ENCODE peak calls at places on chromosomes 12 and 14, in ten cellular contexts. L, I, D, U, T, E, P, A, F and C are unnamed samples.

GRCh38 chr12:121400332-121401139 is 618 bp downstream of the RNF34 start:
- DNase-seq in E (peak; percentile 71), I (peak; percentile 28), T (peak; percentile 35), F (no peak), L (peak; percentile 50), P (peak; percentile 91), U (peak; percentile 21), A (peak; percentile 78), D (peak; percentile 60), C (peak; percentile 33)

GRCh38 chr12:94560416-94561221 is 89.7 kb downstream of the TMCC3 start:
- DNase-seq in E (peak; percentile 53), A (peak; percentile 98), L (no peak), P (peak; percentile 52), D (peak; percentile 52), U (peak; percentile 49), F (no peak), T (peak; percentile 31), I (peak; percentile 70), C (no peak)

GRCh38 chr12:127903146-127903545 is 363.8 kb upstream of the TMEM132C start:
- DNase-seq in D (no peak), P (no peak), I (peak; percentile 40), A (no peak), L (no peak), E (peak; percentile 28), U (no peak), F (no peak), T (no peak), C (no peak)

GRCh38 chr14:104870368-104871144 is 5.5 kb downstream of the CEP170B start:
- DNase-seq in D (peak; percentile 56), L (peak; percentile 31), A (no peak), I (no peak), E (peak; percentile 23), F (peak; percentile 69), P (peak; percentile 86), T (no peak), U (no peak), C (peak; percentile 58)

GRCh38 chr14:26596722-26597030 is 1.2 kb downstream of the NOVA1 start:
- DNase-seq in E (peak; percentile 38), I (no peak), U (peak; percentile 25), L (no peak), A (no peak), D (no peak), F (peak; percentile 32), P (no peak), T (peak; percentile 20), C (no peak)

GRCh38 chr12:12019881-12020280 is 50.9 kb upstream of the BCL2L14 start:
- DNase-seq in E (no peak), U (no peak), A (no peak), T (no peak), F (no peak), I (no peak), L (no peak), D (no peak), P (no peak), C (no peak)

GRCh38 chr12:104790296-104791125 is 167.6 kb downstream of the SLC41A2 start:
- DNase-seq in D (peak; percentile 72), U (peak; percentile 16), A (no peak), E (peak; percentile 21), F (peak; percentile 76), L (peak; percentile 39), P (peak; percentile 79), T (peak; percentile 23), I (no peak), C (peak; percentile 24)

GRCh38 chr14:104294983-104295680 is 156.7 kb downstream of the KIF26A start:
- DNase-seq in U (no peak), T (no peak), A (no peak), L (no peak), D (no peak), I (no peak), F (peak; percentile 51), E (no peak), P (peak; percentile 65), C (peak; percentile 13)

GRCh38 chr12:2261708-2262107 is 208.9 kb downstream of the CACNA1C start:
- DNase-seq in T (no peak), E (no peak), L (no peak), P (no peak), I (no peak), D (no peak), A (no peak), U (no peak), F (no peak), C (no peak)

GRCh38 chr12:120455302-120455701 is 9.1 kb downstream of the GATC start:
- DNase-seq in I (no peak), E (no peak), L (no peak), P (no peak), A (no peak), F (no peak), U (no peak), T (no peak), D (no peak), C (no peak)

GRCh38 chr14:58919262-58919661 is 269.2 kb upstream of the DAAM1 start:
- DNase-seq in E (peak; percentile 42), I (no peak), F (no peak), D (peak; percentile 27), P (no peak), A (no peak), U (no peak), L (no peak), T (no peak), C (no peak)

GRCh38 chr14:30114051-30114450 is 186.4 kb upstream of the PRKD1 start:
- DNase-seq in I (no peak), P (no peak), U (no peak), L (no peak), A (no peak), T (peak; percentile 6), F (no peak), D (no peak), E (peak; percentile 22), C (no peak)

GRCh38 chr14:30115756-30116155 is 188.1 kb upstream of the PRKD1 start:
- DNase-seq in F (no peak), T (no peak), A (no peak), L (no peak), U (no peak), P (no peak), I (no peak), E (no peak), D (peak; percentile 49), C (no peak)

GRCh38 chr14:30118992-30119640 is 191.5 kb upstream of the PRKD1 start:
- DNase-seq in T (no peak), F (no peak), L (no peak), D (no peak), E (no peak), A (no peak), P (no peak), U (no peak), I (no peak), C (no peak)
- H3K9me3 ChIP-seq in T (no peaks in the 10 kb centered on the region), F (no peaks in the 10 kb centered on the region), L (no peaks in the 10 kb centered on the region), D (no peaks in the 10 kb centered on the region), E (no peaks in the 10 kb centered on the region), A (no peaks in the 10 kb centered on the region), P (no peaks in the 10 kb centered on the region), U (no peaks in the 10 kb centered on the region), I (no peaks in the 10 kb centered on the region), C (no peaks in the 10 kb centered on the region)

GRCh38 chr12:42288544-42288943 is 37.4 kb downstream of the ZCRB1 start:
- DNase-seq in U (no peak), T (no peak), D (no peak), I (no peak), A (no peak), F (no peak), P (no peak), L (no peak), E (no peak), C (no peak)
- H3K9me3 ChIP-seq in U (no peaks in the 10 kb centered on the region), T (no peaks in the 10 kb centered on the region), D (no peaks in the 10 kb centered on the region), I (no peaks in the 10 kb centered on the region), A (no peaks in the 10 kb centered on the region), F (no peaks in the 10 kb centered on the region), P (no peaks in the 10 kb centered on the region), L (no peaks in the 10 kb centered on the region), E (no peaks in the 10 kb centered on the region), C (no peaks in the 10 kb centered on the region)

GRCh38 chr14:28776482-28777266 is 10.1 kb downstream of the FOXG1 start:
- DNase-seq in E (no peak), P (no peak), I (no peak), F (no peak), L (no peak), D (no peak), U (no peak), A (no peak), T (no peak), C (no peak)

GRCh38 chr14:28780843-28781503 is 14.4 kb downstream of the FOXG1 start:
- DNase-seq in U (no peak), D (peak; percentile 20), E (no peak), P (no peak), F (no peak), A (no peak), I (no peak), L (no peak), T (no peak), C (no peak)

GRCh38 chr14:28778718-28779117 is 12.1 kb downstream of the FOXG1 start:
- DNase-seq in P (no peak), L (no peak), U (no peak), I (no peak), E (no peak), F (no peak), D (no peak), T (no peak), A (no peak), C (no peak)

GRCh38 chr14:28777773-28778606 is 11.4 kb downstream of the FOXG1 start:
- DNase-seq in F (no peak), D (peak; percentile 79), T (no peak), A (no peak), P (no peak), L (no peak), I (no peak), E (no peak), U (no peak), C (no peak)

DNA sequence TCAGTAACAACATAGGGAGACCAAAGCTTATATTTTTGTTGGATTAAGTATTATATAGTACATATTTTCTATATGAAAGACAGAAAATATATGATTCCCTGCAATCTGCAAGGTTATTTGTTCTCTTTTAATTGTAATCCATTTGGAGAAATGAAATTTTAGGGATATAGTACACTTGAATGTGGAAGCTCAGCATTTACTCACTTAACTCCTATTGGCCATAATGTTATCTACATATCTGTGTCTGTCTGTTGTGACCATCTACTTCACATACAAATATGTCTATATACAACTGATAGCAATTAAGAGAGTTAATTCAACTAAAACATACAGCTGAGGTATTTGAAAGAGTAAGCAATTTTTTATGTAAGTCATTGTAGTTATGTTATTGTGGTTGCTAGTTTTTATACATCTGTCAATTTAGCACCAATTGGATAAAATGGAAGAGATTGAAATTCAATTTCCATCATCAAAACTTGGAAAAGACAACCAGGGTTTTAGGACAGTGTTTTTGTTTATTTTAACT is 12.9 kb downstream of the FOXG1 start:
- DNase-seq in P (no peak), F (no peak), E (no peak), D (no peak), T (no peak), L (no peak), A (no peak), U (no peak), I (no peak), C (no peak)
- H3K9me3 ChIP-seq in P (no peaks in the 10 kb centered on the region), F (no peaks in the 10 kb centered on the region), E (no peaks in the 10 kb centered on the region), D (no peaks in the 10 kb centered on the region), T (no peaks in the 10 kb centered on the region), L (no peaks in the 10 kb centered on the region), A (no peaks in the 10 kb centered on the region), U (no peaks in the 10 kb centered on the region), I (no peaks in the 10 kb centered on the region), C (no peaks in the 10 kb centered on the region)

DNA sequence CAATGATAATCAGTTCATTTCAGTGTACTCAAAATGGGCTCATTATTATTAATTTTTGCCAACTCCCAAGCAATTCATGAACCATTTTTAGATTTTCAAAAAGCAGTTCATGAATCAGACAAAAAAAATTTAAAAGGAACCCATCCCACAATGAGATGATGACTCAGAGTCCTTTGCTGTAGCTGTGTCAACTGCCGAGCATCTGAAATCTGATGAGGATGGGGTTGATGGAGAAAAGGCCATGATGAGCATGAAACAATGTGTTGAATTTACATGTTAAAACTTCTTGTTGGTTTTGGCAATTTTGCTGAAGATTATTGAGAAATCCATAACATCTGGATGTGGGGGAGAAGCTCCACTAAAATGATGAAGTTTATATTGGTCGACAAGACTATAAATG is 378.0 kb downstream of the FOXG1 start:
- DNase-seq in F (no peak), U (peak; percentile 99), P (no peak), A (no peak), T (peak; percentile 87), I (no peak), L (no peak), D (no peak), E (peak; percentile 97), C (no peak)
- H3K9me3 ChIP-seq in F (no peaks in the 10 kb centered on the region), U (no peaks in the 10 kb centered on the region), P (no peaks in the 10 kb centered on the region), A (peaks cover 12% of the 10 kb centered on the region), T (no peaks in the 10 kb centered on the region), I (no peaks in the 10 kb centered on the region), L (peaks cover 3% of the 10 kb centered on the region), D (peaks cover 1% of the 10 kb centered on the region), E (no peaks in the 10 kb centered on the region), C (no peaks in the 10 kb centered on the region)